ENCODE peak calls at places on chromosomes 1 and 21, in four cellular contexts. One of them, this sample, is unnamed.
A peak's percentile ranks its signal among the peaks of the same experiment; 100 is the strongest.

GRCh38 chr1:217718873-217719272 is 87.7 kb downstream of the SPATA17 start:
- DNase-seq in upper lobe of left lung: no peak
- DNase-seq in ovary: no peak
- DNase-seq in astrocyte of the cerebellum: peak; percentile 29
- DNase-seq in this sample: no peak

GRCh38 chr1:224058303-224058702 is 55.6 kb upstream of the FBXO28 start:
- DNase-seq in upper lobe of left lung: no peak
- DNase-seq in astrocyte of the cerebellum: no peak
- DNase-seq in ovary: no peak
- DNase-seq in this sample: no peak

GRCh38 chr1:234957330-234958065 is 171.1 kb downstream of the TOMM20 start:
- DNase-seq in ovary: peak; percentile 61
- DNase-seq in astrocyte of the cerebellum: peak; percentile 95
- DNase-seq in upper lobe of left lung: peak; percentile 42
- DNase-seq in this sample: peak; percentile 86

GRCh38 chr1:20449736-20450311 is 36.2 kb downstream of the CAMK2N1 start:
- DNase-seq in upper lobe of left lung: no peak
- DNase-seq in ovary: no peak
- DNase-seq in astrocyte of the cerebellum: peak; percentile 2
- DNase-seq in this sample: no peak

GRCh38 chr1:172146149-172146850 is 274.2 kb upstream of the C1orf105 start:
- DNase-seq in ovary: no peak
- DNase-seq in upper lobe of left lung: no peak
- DNase-seq in astrocyte of the cerebellum: no peak
- DNase-seq in this sample: no peak

GRCh38 chr1:36122463-36123025 is 2.5 kb downstream of the COL8A2 start:
- DNase-seq in upper lobe of left lung: no peak
- DNase-seq in astrocyte of the cerebellum: no peak
- DNase-seq in ovary: no peak
- DNase-seq in this sample: no peak

GRCh38 chr1:110916669-110917306 is 43.8 kb downstream of the CD53 start:
- DNase-seq in ovary: no peak
- DNase-seq in astrocyte of the cerebellum: no peak
- DNase-seq in upper lobe of left lung: no peak
- DNase-seq in this sample: no peak

GRCh38 chr1:52386458-52386857 is 17.8 kb downstream of the ORC1 start:
- DNase-seq in ovary: no peak
- DNase-seq in upper lobe of left lung: no peak
- DNase-seq in astrocyte of the cerebellum: no peak
- DNase-seq in this sample: no peak

GRCh38 chr1:237562247-237562823 is 328.4 kb downstream of the ZP4 start:
- DNase-seq in astrocyte of the cerebellum: peak; percentile 59
- DNase-seq in ovary: no peak
- DNase-seq in upper lobe of left lung: no peak
- DNase-seq in this sample: peak; percentile 22

GRCh38 chr1:184753608-184754478 is 815 bp downstream of the EDEM3 start:
- DNase-seq in upper lobe of left lung: peak; percentile 90
- DNase-seq in astrocyte of the cerebellum: peak; percentile 12
- DNase-seq in ovary: no peak
- DNase-seq in this sample: peak; percentile 18

GRCh38 chr1:159944623-159945455 is 574 bp downstream of the IGSF9 start:
- DNase-seq in astrocyte of the cerebellum: no peak
- DNase-seq in ovary: no peak
- DNase-seq in upper lobe of left lung: no peak
- DNase-seq in this sample: no peak

GRCh38 chr1:215768303-215768702 is 201.2 kb downstream of the KCTD3 start:
- DNase-seq in astrocyte of the cerebellum: no peak
- DNase-seq in upper lobe of left lung: no peak
- DNase-seq in ovary: no peak
- DNase-seq in this sample: no peak

GRCh38 chr1:200916681-200917080 is 22.0 kb downstream of the INAVA start:
- DNase-seq in astrocyte of the cerebellum: no peak
- DNase-seq in ovary: no peak
- DNase-seq in upper lobe of left lung: no peak
- DNase-seq in this sample: no peak

GRCh38 chr1:185567006-185567405 is 167.2 kb upstream of the HMCN1 start:
- DNase-seq in upper lobe of left lung: no peak
- DNase-seq in astrocyte of the cerebellum: peak; percentile 59
- DNase-seq in ovary: no peak
- DNase-seq in this sample: no peak

GRCh38 chr1:108824051-108824450 is 32.8 kb downstream of the AKNAD1 start:
- DNase-seq in astrocyte of the cerebellum: no peak
- DNase-seq in upper lobe of left lung: no peak
- DNase-seq in ovary: no peak
- DNase-seq in this sample: no peak

GRCh38 chr1:198199105-198199504 is 42.3 kb downstream of the NEK7 start:
- DNase-seq in ovary: no peak
- DNase-seq in astrocyte of the cerebellum: no peak
- DNase-seq in upper lobe of left lung: no peak
- DNase-seq in this sample: no peak

GRCh38 chr1:160101037-160101716 is 2.8 kb upstream of the IGSF8 start:
- DNase-seq in ovary: peak; percentile 84
- DNase-seq in astrocyte of the cerebellum: no peak
- DNase-seq in upper lobe of left lung: peak; percentile 88
- DNase-seq in this sample: no peak

GRCh38 chr1:10962483-10962882 is 50.0 kb upstream of the TARDBP start:
- DNase-seq in ovary: no peak
- DNase-seq in astrocyte of the cerebellum: no peak
- DNase-seq in upper lobe of left lung: no peak
- DNase-seq in this sample: no peak

GRCh38 chr1:59013928-59014279 is 230.1 kb upstream of the JUN start:
- DNase-seq in astrocyte of the cerebellum: no peak
- DNase-seq in upper lobe of left lung: no peak
- DNase-seq in ovary: no peak
- DNase-seq in this sample: no peak
- H3K4me3 ChIP-seq in astrocyte of the cerebellum: no peak overlapping the region
- H3K4me3 ChIP-seq in upper lobe of left lung: peak overlapping the region; percentile 2
- H3K4me3 ChIP-seq in ovary: no peak overlapping the region
- H3K4me3 ChIP-seq in this sample: peak overlapping the region; percentile 22

GRCh38 chr21:46154155-46154954 is 1.0 kb downstream of the FTCD start:
- DNase-seq in ovary: peak; percentile 36
- DNase-seq in upper lobe of left lung: peak; percentile 81
- DNase-seq in astrocyte of the cerebellum: no peak
- DNase-seq in this sample: no peak

GRCh38 chr21:46152939-46153258 is 2.5 kb downstream of the FTCD start:
- DNase-seq in upper lobe of left lung: peak; percentile 83
- DNase-seq in ovary: peak; percentile 52
- DNase-seq in astrocyte of the cerebellum: no peak
- DNase-seq in this sample: no peak

GRCh38 chr21:46154955-46155513 is 345 bp downstream of the FTCD start:
- DNase-seq in astrocyte of the cerebellum: no peak
- DNase-seq in upper lobe of left lung: peak; percentile 64
- DNase-seq in ovary: peak; percentile 18
- DNase-seq in this sample: no peak

GRCh38 chr21:46151989-46152938 is 3.1 kb downstream of the FTCD start:
- DNase-seq in ovary: peak; percentile 33
- DNase-seq in upper lobe of left lung: peak; percentile 66
- DNase-seq in astrocyte of the cerebellum: no peak
- DNase-seq in this sample: no peak

GRCh38 chr21:46153259-46154154 is 1.9 kb downstream of the FTCD start:
- DNase-seq in upper lobe of left lung: peak; percentile 92
- DNase-seq in astrocyte of the cerebellum: no peak
- DNase-seq in ovary: peak; percentile 80
- DNase-seq in this sample: no peak
- TF ChIP-seq CTCF in upper lobe of left lung: peak; percentile 76
- TF ChIP-seq CTCF in astrocyte of the cerebellum: peak; percentile 76
- TF ChIP-seq CTCF in ovary: peak; percentile 62
- TF ChIP-seq CTCF in this sample: peak; percentile 87

GRCh38 chr1:81949421-81949820 is 148.7 kb downstream of the ADGRL2 start:
- DNase-seq in ovary: no peak
- DNase-seq in upper lobe of left lung: no peak
- DNase-seq in astrocyte of the cerebellum: no peak
- DNase-seq in this sample: no peak

GRCh38 chr1:81950037-81950436 is 149.3 kb downstream of the ADGRL2 start:
- DNase-seq in upper lobe of left lung: no peak
- DNase-seq in astrocyte of the cerebellum: no peak
- DNase-seq in ovary: no peak
- DNase-seq in this sample: no peak

GRCh38 chr1:81948495-81948894 is 147.8 kb downstream of the ADGRL2 start:
- DNase-seq in ovary: no peak
- DNase-seq in upper lobe of left lung: no peak
- DNase-seq in astrocyte of the cerebellum: no peak
- DNase-seq in this sample: no peak

GRCh38 chr1:81954388-81955023 is 153.8 kb downstream of the ADGRL2 start:
- DNase-seq in astrocyte of the cerebellum: no peak
- DNase-seq in upper lobe of left lung: no peak
- DNase-seq in ovary: no peak
- DNase-seq in this sample: no peak

DNA sequence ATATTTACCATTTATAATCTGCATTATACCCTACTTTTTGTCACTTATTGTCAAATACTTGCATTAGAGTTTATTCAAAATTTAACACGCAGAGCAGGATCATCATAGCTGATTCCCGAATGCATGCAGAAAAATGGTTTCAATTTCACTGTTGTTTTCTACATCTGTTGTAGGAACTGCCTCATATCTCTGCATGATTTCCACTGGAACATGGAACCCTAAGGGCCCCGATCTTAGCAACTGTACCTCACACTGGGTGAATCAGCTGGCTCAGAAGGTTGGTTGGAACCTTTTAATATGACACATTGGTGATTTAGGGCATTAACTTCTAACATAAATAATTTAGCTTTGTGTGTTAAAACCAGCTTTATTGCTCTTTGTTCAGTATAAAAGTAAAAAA is 150.1 kb downstream of the ADGRL2 start:
- DNase-seq in astrocyte of the cerebellum: no peak
- DNase-seq in upper lobe of left lung: no peak
- DNase-seq in ovary: no peak
- DNase-seq in this sample: no peak
- H3K4me3 ChIP-seq in astrocyte of the cerebellum: no peak overlapping the region
- H3K4me3 ChIP-seq in upper lobe of left lung: no peak overlapping the region
- H3K4me3 ChIP-seq in ovary: no peak overlapping the region
- H3K4me3 ChIP-seq in this sample: no peak overlapping the region

GRCh38 chr1:97778718-97779117 is 142.1 kb downstream of the DPYD start:
- DNase-seq in astrocyte of the cerebellum: no peak
- DNase-seq in upper lobe of left lung: no peak
- DNase-seq in ovary: no peak
- DNase-seq in this sample: peak; percentile 1
- TF ChIP-seq CTCF in astrocyte of the cerebellum: no peak
- TF ChIP-seq CTCF in upper lobe of left lung: no peak
- TF ChIP-seq CTCF in ovary: no peak
- TF ChIP-seq CTCF in this sample: no peak

GRCh38 chr1:1035291-1035931 is 15.5 kb downstream of the AGRN start:
- DNase-seq in astrocyte of the cerebellum: no peak
- DNase-seq in upper lobe of left lung: peak; percentile 58
- DNase-seq in ovary: no peak
- DNase-seq in this sample: no peak

GRCh38 chr1:1034438-1034759 is 14.5 kb downstream of the AGRN start:
- DNase-seq in astrocyte of the cerebellum: no peak
- DNase-seq in upper lobe of left lung: peak; percentile 85
- DNase-seq in ovary: no peak
- DNase-seq in this sample: no peak

GRCh38 chr1:1032428-1032827 is 12.5 kb downstream of the AGRN start:
- DNase-seq in astrocyte of the cerebellum: no peak
- DNase-seq in ovary: no peak
- DNase-seq in upper lobe of left lung: peak; percentile 86
- DNase-seq in this sample: no peak

GRCh38 chr1:1033009-1033587 is 13.2 kb downstream of the AGRN start:
- DNase-seq in upper lobe of left lung: peak; percentile 95
- DNase-seq in ovary: peak; percentile 74
- DNase-seq in astrocyte of the cerebellum: peak; percentile 29
- DNase-seq in this sample: no peak

DNA sequence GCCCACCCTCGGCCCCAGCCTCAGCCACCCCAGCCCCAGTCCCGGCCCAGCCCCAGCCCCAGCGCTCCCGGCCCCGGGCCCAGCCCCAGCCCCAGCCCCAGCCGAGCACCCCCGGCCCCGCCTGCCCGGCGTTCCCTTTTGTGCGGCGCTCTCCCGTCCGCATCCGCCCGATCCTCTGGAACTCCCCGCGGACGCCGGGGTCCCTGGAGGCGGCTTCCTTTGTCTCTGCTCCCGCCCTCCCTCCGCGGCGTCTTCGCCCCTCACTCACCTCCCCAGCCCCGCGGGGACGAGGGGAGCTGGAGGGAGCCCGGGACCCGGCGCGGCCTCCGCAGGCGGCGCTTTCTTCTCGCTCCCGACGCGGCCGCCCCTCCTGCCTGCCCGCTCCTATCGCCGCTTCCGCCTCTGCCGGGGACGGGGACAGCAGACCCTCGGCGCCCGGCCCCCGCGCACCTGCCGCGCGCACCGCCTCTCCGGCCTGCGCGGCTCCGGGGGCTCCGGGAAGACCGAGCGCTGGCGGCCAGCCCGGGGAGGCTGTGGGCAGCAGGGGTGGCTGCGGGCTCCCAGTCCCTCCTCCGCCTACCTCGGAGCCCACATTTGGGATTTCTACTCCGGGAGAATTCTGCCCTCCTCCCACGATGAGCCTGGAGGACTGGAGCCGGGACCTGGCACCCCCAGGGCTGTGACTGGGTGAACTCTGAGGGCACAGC is 14.0 kb downstream of the AGRN start:
- DNase-seq in astrocyte of the cerebellum: no peak
- DNase-seq in ovary: no peak
- DNase-seq in upper lobe of left lung: peak; percentile 86
- DNase-seq in this sample: no peak
- H3K4me3 ChIP-seq in astrocyte of the cerebellum: peak overlapping the region; percentile 23
- H3K4me3 ChIP-seq in ovary: peak overlapping the region; percentile 12
- H3K4me3 ChIP-seq in upper lobe of left lung: peak overlapping the region; percentile 59
- H3K4me3 ChIP-seq in this sample: no peak overlapping the region

DNA sequence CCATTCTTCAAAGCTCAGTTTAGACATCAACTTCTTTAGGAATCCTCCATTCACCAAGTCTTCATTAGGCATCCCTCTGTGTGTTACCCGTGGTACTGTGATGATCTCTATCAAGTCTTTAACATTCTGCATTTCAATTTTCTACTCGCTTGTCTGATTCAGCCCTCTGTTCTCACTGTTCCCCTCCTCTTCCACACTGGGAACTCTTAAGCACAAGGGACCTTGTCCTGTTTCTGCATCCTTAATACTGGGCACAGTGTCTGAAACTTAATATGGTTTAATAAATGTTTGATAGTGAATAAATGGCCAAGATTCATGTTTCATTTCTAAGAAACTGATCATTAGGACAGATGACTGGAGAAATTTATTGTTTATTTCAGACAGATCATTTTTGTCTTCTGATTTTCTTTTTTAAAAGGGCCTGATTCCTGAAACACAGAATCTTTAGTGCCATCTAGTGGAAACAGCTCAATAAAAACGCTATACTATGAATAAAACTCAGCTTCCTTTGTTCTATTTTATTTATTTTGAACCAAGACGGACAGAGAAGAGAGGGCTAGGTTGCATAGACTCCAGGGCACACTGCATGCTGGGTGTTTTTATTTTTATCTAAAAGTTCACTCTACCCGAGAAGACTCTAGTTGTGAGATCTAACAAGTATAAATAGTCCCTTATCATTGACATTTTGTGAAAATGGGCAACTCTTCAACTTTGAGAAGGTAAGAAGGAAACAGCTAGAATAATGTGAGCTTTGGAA is 7.0 kb upstream of the TRIM45 start:
- DNase-seq in upper lobe of left lung: no peak
- DNase-seq in astrocyte of the cerebellum: peak; percentile 40
- DNase-seq in ovary: no peak
- DNase-seq in this sample: no peak
- TF ChIP-seq CTCF in upper lobe of left lung: no peak
- TF ChIP-seq CTCF in astrocyte of the cerebellum: peak; percentile 27
- TF ChIP-seq CTCF in ovary: peak; percentile 42
- TF ChIP-seq CTCF in this sample: peak; percentile 62

This sample was measured in epithelial cell of proximal tubule.